ENCODE peak calls at places on chromosome 4, in four cellular contexts. S, T, F and G are unnamed samples.

GRCh38 chr4:19631814-19632213 is 619.9 kb upstream of the SLIT2 start:
- DNase-seq in S (no peak), T (no peak), F (no peak), G (no peak)

GRCh38 chr4:128725405-128725804 is 84.1 kb upstream of the JADE1 start:
- DNase-seq in S (peak), T (no peak), F (no peak), G (no peak)

GRCh38 chr4:161714022-161714751 is 449.6 kb downstream of the FSTL5 start:
- DNase-seq in S (no peak), T (no peak), F (no peak), G (no peak)

GRCh38 chr4:167989815-167990214 is 102.5 kb upstream of the ANXA10 start:
- DNase-seq in S (no peak), T (no peak), F (no peak), G (no peak)

GRCh38 chr4:184728858-184729257 is 5.0 kb downstream of the CENPU start:
- DNase-seq in S (peak), T (no peak), F (no peak), G (no peak)

GRCh38 chr4:102174800-102175199 is 170.5 kb downstream of the SLC39A8 start:
- DNase-seq in S (no peak), T (no peak), F (no peak), G (no peak)

GRCh38 chr4:155399974-155400697 is 23.4 kb upstream of the MAP9 start:
- DNase-seq in S (no peak), T (no peak), F (no peak), G (no peak)

GRCh38 chr4:113618205-113618604 is 143.3 kb downstream of the CAMK2D start:
- DNase-seq in S (no peak), T (no peak), F (no peak), G (no peak)

GRCh38 chr4:176001171-176002006 is 64.3 kb upstream of the WDR17 start:
- DNase-seq in S (no peak), T (no peak), F (no peak), G (peak)

GRCh38 chr4:15150636-15151432 is 148.6 kb downstream of the CPEB2 start:
- DNase-seq in S (no peak), T (no peak), F (peak), G (no peak)

GRCh38 chr4:79865253-79865652 is 207.8 kb downstream of the ANTXR2 start:
- DNase-seq in S (no peak), T (no peak), F (no peak), G (no peak)

GRCh38 chr4:58807843-58808605 is 1697.8 kb upstream of the IGFBP7 start:
- DNase-seq in S (no peak), T (no peak), F (no peak), G (no peak)

GRCh38 chr4:79623125-79623905 is 215.3 kb upstream of the GK2 start:
- DNase-seq in S (no peak), T (no peak), F (no peak), G (no peak)

GRCh38 chr4:52248836-52249235 is 197.7 kb downstream of the SPATA18 start:
- DNase-seq in S (no peak), T (no peak), F (no peak), G (no peak)

GRCh38 chr4:137545461-137545861 is 13.2 kb upstream of the PCDH18 start:
- DNase-seq in S (no peak), T (no peak), F (no peak), G (peak)

GRCh38 chr4:70746179-70746839 is 24.5 kb downstream of the RUFY3 start:
- DNase-seq in S (no peak), T (no peak), F (no peak), G (no peak)

GRCh38 chr4:153643406-153644016 is 40.6 kb upstream of the TLR2 start:
- DNase-seq in S (peak), T (peak), F (peak), G (peak)

GRCh38 chr4:127783971-127784519 is 1.9 kb downstream of the HSPA4L start:
- DNase-seq in S (peak), T (no peak), F (peak), G (no peak)

GRCh38 chr4:8353912-8354453 is 84.4 kb downstream of the HTRA3 start:
- DNase-seq in S (no peak), T (no peak), F (no peak), G (no peak)

GRCh38 chr4:113540859-113541258 is 220.7 kb downstream of the CAMK2D start:
- DNase-seq in S (no peak), T (no peak), F (no peak), G (no peak)

GRCh38 chr4:113278324-113278934 is 229.0 kb downstream of the ANK2 start:
- DNase-seq in S (peak), T (peak), F (peak), G (peak)

GRCh38 chr4:122279670-122280069 is 99.1 kb upstream of the ADAD1 start:
- DNase-seq in S (peak), T (no peak), F (no peak), G (no peak)

GRCh38 chr4:111847256-111848108 is 297.8 kb upstream of the FAM241A start:
- DNase-seq in S (peak), T (no peak), F (no peak), G (peak)

GRCh38 chr4:130178106-130178505 is 1082.2 kb downstream of the C4orf33 start:
- DNase-seq in S (no peak), T (no peak), F (no peak), G (no peak)

GRCh38 chr4:13547563-13548041 is 3.3 kb upstream of the NKX3-2 start:
- DNase-seq in S (no peak), T (no peak), F (no peak), G (no peak)

DNA sequence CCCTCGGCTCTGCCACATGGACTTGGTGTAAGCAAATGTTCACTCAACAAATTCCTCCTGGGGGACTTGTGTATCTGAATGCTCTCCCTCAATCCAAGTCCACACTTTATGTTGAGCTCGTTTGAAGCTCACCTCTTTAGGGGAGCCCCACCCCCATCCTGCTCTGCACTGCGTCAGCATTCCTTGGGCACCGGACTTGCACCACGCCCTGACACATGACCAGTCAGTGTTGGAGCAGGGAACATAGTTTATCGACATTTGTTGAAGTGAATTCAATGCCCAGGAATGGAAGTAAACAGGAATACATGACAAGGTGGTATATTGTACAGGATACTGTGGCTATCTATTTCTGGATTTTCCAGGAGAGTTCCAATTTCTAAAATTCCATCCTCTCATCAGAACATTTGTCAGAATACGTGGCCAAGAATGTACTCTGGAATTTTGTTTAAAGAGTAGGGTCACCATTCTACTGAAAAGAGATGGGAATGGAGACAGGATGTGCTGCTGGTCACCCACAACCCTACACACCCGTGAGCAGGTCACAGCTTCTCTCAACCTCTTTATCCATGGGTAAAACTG is 59.9 kb upstream of the LNX1 start:
- DNase-seq in S (no peak), T (no peak), F (no peak), G (no peak)
- TF ChIP-seq FOXM1 in S (no peak), T (no peak), F (no peak), G (no peak)

DNA sequence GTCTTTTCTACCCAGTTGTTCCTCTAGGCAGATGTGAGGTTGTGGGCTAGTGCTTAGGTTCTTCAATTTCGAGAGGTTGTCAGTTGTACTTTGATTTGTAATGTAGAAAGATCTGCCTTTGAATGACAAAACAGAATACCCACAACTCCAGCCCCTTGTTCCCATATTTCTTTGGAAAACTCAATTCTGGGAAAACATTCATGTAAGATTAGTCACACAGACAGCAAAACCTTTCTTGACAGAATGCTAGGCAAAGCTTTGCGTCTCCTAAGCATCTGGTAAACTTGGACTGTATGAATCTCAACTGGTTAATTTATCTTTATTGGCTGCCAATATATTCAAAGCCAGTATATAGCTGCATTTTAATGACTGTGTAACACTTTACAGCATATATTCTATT is 34.9 kb downstream of the NOCT start:
- DNase-seq in S (no peak), T (no peak), F (no peak), G (no peak)
- TF ChIP-seq SP1 in S (no peak), T (no peak), F (no peak), G (no peak)

GRCh38 chr4:78544681-78545080 is 6.9 kb upstream of the ANXA3 start:
- DNase-seq in S (no peak), T (no peak), F (no peak), G (no peak)
- TF ChIP-seq FOXM1 in S (no peak), T (no peak), F (no peak), G (no peak)

DNA sequence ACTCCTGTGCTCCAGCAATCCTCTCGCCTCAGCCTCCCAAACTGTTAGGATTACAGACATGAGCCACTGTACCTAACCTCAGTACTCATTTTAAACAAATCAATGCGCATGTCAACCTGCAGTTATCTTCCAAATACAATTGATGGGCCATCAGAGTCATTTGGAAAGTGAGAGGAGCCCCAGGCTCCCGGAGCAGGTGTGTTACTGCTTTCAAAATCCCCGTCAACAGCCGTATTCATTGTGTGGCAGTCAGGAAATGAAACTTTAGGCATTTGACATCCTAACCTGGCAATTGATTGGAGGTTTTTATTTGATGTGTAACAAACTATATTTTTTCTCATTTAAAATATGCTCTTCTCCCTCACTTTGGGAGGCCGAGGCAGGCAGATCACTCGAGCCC is 623.6 kb upstream of the TENM3 start:
- DNase-seq in S (no peak), T (no peak), F (no peak), G (no peak)
- TF ChIP-seq SP1 in S (no peak), T (no peak), F (no peak), G (no peak)

GRCh38 chr4:98491862-98492554 is 166.4 kb downstream of the TSPAN5 start:
- DNase-seq in S (no peak), T (no peak), F (no peak), G (no peak)
- TF ChIP-seq FOXM1 in S (no peak), T (no peak), F (no peak), G (no peak)

GRCh38 chr4:1053080-1053661 is 41.7 kb downstream of the FGFRL1 start:
- DNase-seq in S (no peak), T (no peak), F (no peak), G (no peak)
- TF ChIP-seq SP1 in S (no peak), T (no peak), F (no peak), G (no peak)

GRCh38 chr4:95049838-95050237 is 292.1 kb downstream of the BMPR1B start:
- DNase-seq in S (no peak), T (no peak), F (no peak), G (no peak)
- TF ChIP-seq FOXM1 in S (no peak), T (no peak), F (no peak), G (no peak)

GRCh38 chr4:48478273-48478672 is 4.9 kb upstream of the SLC10A4 start:
- DNase-seq in S (no peak), T (no peak), F (no peak), G (no peak)

GRCh38 chr4:48483777-48484493 is 792 bp downstream of the SLC10A4 start:
- DNase-seq in S (no peak), T (no peak), F (peak), G (no peak)

GRCh38 chr4:48484494-48485168 is 1.5 kb downstream of the SLC10A4 start:
- DNase-seq in S (no peak), T (no peak), F (no peak), G (no peak)

GRCh38 chr4:48481581-48481980 is 1.6 kb upstream of the SLC10A4 start:
- DNase-seq in S (no peak), T (no peak), F (peak), G (no peak)

DNA sequence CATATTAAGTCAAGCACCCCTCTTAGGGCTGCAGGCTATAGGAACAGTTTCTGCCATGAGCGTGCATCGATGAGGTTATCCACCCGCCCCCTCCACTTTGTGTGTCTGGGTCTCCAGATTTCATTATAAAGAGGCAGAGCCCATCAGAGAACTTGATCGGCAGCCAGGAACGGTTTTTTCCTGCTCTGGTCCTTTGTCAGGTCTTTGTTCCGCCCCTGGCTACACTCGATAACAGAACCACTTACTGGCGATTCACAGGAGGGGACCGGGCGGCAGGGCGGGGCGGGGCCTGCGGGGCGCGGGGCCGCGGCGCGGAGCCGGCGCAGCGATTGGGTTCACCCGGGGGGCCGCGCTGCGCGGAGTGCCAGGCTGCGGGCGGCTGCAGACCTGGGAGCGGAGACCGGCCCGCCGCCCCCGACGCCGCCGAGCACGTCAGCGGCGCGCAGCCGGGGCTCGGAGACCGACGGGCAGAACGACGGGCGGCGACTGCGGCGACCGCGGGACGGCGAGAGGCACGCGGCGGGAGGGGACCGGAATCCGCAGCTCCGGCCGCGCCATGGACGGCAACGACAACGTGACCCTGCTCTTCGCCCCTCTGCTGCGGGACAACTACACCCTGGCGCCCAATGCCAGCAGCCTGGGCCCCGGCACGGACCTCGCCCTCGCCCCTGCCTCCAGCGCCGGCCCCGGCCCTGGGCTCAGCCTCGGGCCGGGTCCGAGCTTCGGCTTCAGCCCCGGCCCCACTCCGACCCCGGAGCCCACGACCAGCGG is at the start of gene SLC10A4:
- DNase-seq in S (no peak), T (no peak), F (peak), G (peak)
- TF ChIP-seq SP1 in S (no peak), T (no peak), F (no peak), G (no peak)

DNA sequence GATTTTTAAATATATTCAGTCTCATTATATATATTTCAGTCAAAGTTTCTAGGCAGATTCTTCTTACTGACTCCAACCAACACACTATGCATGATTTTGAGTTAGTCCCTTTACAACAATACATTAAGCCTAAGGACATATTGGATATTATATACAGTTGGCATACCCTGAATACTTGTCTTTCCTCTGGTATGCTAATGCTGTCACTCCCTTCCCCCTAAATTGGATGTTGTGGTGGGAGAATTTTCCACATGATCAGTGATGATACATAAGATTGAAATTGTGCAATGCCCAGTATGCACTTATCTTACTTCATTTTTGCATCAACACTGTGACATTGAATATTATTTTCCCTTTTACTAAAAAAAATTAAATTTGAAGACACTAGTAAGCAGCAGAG is 935.2 kb downstream of the PCDH7 start:
- DNase-seq in S (no peak), T (no peak), F (no peak), G (no peak)
- TF ChIP-seq FOXM1 in S (no peak), T (no peak), F (no peak), G (no peak)